ENCODE peak calls at places on chromosome 17, in five cellular contexts. One of them, this sample, is unnamed.

GRCh38 chr17:29949708-29950107 is 8.3 kb downstream of the EFCAB5 start:
- DNase-seq in GM23338: no peak
- DNase-seq in RWPE1: no peak
- DNase-seq in lower lobe of right lung: no peak
- DNase-seq in SK-N-SH: peak
- DNase-seq in this sample: no peak

GRCh38 chr17:17724991-17725852 is 44.0 kb downstream of the RAI1 start:
- DNase-seq in GM23338: peak
- DNase-seq in RWPE1: no peak
- DNase-seq in lower lobe of right lung: no peak
- DNase-seq in SK-N-SH: peak
- DNase-seq in this sample: no peak

GRCh38 chr17:37802712-37803416 is 58.0 kb upstream of the HNF1B start:
- DNase-seq in GM23338: no peak
- DNase-seq in RWPE1: no peak
- DNase-seq in lower lobe of right lung: no peak
- DNase-seq in SK-N-SH: no peak
- DNase-seq in this sample: peak

GRCh38 chr17:37247825-37248224 is 128.0 kb upstream of the C17orf78 start:
- DNase-seq in GM23338: no peak
- DNase-seq in RWPE1: no peak
- DNase-seq in lower lobe of right lung: no peak
- DNase-seq in SK-N-SH: no peak
- DNase-seq in this sample: no peak

GRCh38 chr17:57255776-57256681 is at the start of gene MSI2:
- DNase-seq in GM23338: peak
- DNase-seq in RWPE1: peak
- DNase-seq in lower lobe of right lung: peak
- DNase-seq in SK-N-SH: peak
- DNase-seq in this sample: peak

GRCh38 chr17:80539022-80539421 is 5.6 kb upstream of the RPTOR start:
- DNase-seq in GM23338: peak
- DNase-seq in RWPE1: no peak
- DNase-seq in lower lobe of right lung: no peak
- DNase-seq in SK-N-SH: no peak
- DNase-seq in this sample: no peak

GRCh38 chr17:49527927-49528651 is 33.0 kb downstream of the NGFR start:
- DNase-seq in GM23338: no peak
- DNase-seq in RWPE1: no peak
- DNase-seq in lower lobe of right lung: no peak
- DNase-seq in SK-N-SH: peak
- DNase-seq in this sample: no peak

GRCh38 chr17:78390241-78391050 is 12.0 kb downstream of the PGS1 start:
- DNase-seq in GM23338: peak
- DNase-seq in RWPE1: no peak
- DNase-seq in lower lobe of right lung: no peak
- DNase-seq in SK-N-SH: peak
- DNase-seq in this sample: peak

GRCh38 chr17:76131692-76132573 is 9.1 kb downstream of the FOXJ1 start:
- DNase-seq in GM23338: peak
- DNase-seq in RWPE1: peak
- DNase-seq in lower lobe of right lung: no peak
- DNase-seq in SK-N-SH: no peak
- DNase-seq in this sample: no peak

GRCh38 chr17:46817901-46818209 is 637 bp downstream of the WNT3 start:
- DNase-seq in GM23338: no peak
- DNase-seq in RWPE1: no peak
- DNase-seq in lower lobe of right lung: no peak
- DNase-seq in SK-N-SH: no peak
- DNase-seq in this sample: no peak

GRCh38 chr17:41528959-41529353 is 848 bp upstream of the KRT19 start:
- DNase-seq in GM23338: peak
- DNase-seq in RWPE1: no peak
- DNase-seq in lower lobe of right lung: no peak
- DNase-seq in SK-N-SH: no peak
- DNase-seq in this sample: no peak

GRCh38 chr17:11935734-11936406 is 61.4 kb downstream of the ZNF18 start:
- DNase-seq in GM23338: peak
- DNase-seq in RWPE1: peak
- DNase-seq in lower lobe of right lung: no peak
- DNase-seq in SK-N-SH: peak
- DNase-seq in this sample: peak

GRCh38 chr17:41771389-41772206 is 14.9 kb downstream of the JUP start:
- DNase-seq in GM23338: no peak
- DNase-seq in RWPE1: no peak
- DNase-seq in lower lobe of right lung: no peak
- DNase-seq in SK-N-SH: no peak
- DNase-seq in this sample: no peak

GRCh38 chr17:49575524-49576120 is at the start of gene NXPH3:
- DNase-seq in GM23338: peak
- DNase-seq in RWPE1: peak
- DNase-seq in lower lobe of right lung: peak
- DNase-seq in SK-N-SH: peak
- DNase-seq in this sample: peak

GRCh38 chr17:79316805-79317204 is 242.2 kb downstream of the ENGASE start:
- DNase-seq in GM23338: no peak
- DNase-seq in RWPE1: no peak
- DNase-seq in lower lobe of right lung: no peak
- DNase-seq in SK-N-SH: no peak
- DNase-seq in this sample: no peak

GRCh38 chr17:80362428-80363119 is 52.4 kb upstream of the ENDOV start:
- DNase-seq in GM23338: no peak
- DNase-seq in RWPE1: no peak
- DNase-seq in lower lobe of right lung: no peak
- DNase-seq in SK-N-SH: no peak
- DNase-seq in this sample: peak

GRCh38 chr17:43216369-43216761 is 4.7 kb downstream of the TMEM106A start:
- DNase-seq in GM23338: no peak
- DNase-seq in RWPE1: no peak
- DNase-seq in lower lobe of right lung: no peak
- DNase-seq in SK-N-SH: no peak
- DNase-seq in this sample: no peak

GRCh38 chr17:61488878-61489718 is 36.9 kb downstream of the TBX4 start:
- DNase-seq in GM23338: no peak
- DNase-seq in RWPE1: no peak
- DNase-seq in lower lobe of right lung: no peak
- DNase-seq in SK-N-SH: no peak
- DNase-seq in this sample: no peak

GRCh38 chr17:76793775-76794174 is 55.9 kb downstream of the MFSD11 start:
- DNase-seq in GM23338: peak
- DNase-seq in RWPE1: no peak
- DNase-seq in lower lobe of right lung: no peak
- DNase-seq in SK-N-SH: peak
- DNase-seq in this sample: peak

GRCh38 chr17:68456529-68457167 is 648 bp downstream of the WIPI1 start:
- DNase-seq in GM23338: peak
- DNase-seq in RWPE1: peak
- DNase-seq in lower lobe of right lung: peak
- DNase-seq in SK-N-SH: peak
- DNase-seq in this sample: peak

GRCh38 chr17:50163846-50164696 is 1.7 kb upstream of the SGCA start:
- DNase-seq in GM23338: no peak
- DNase-seq in RWPE1: no peak
- DNase-seq in lower lobe of right lung: no peak
- DNase-seq in SK-N-SH: no peak
- DNase-seq in this sample: no peak

GRCh38 chr17:31313982-31314787 is at the start of gene EVI2B:
- DNase-seq in GM23338: no peak
- DNase-seq in RWPE1: peak
- DNase-seq in lower lobe of right lung: no peak
- DNase-seq in SK-N-SH: no peak
- DNase-seq in this sample: peak

GRCh38 chr17:45912319-45912718 is 18.0 kb downstream of the MAPT start:
- DNase-seq in GM23338: no peak
- DNase-seq in RWPE1: no peak
- DNase-seq in lower lobe of right lung: no peak
- DNase-seq in SK-N-SH: no peak
- DNase-seq in this sample: no peak

GRCh38 chr17:60743812-60744211 is 66.2 kb downstream of the BCAS3 start:
- DNase-seq in GM23338: peak
- DNase-seq in RWPE1: peak
- DNase-seq in lower lobe of right lung: no peak
- DNase-seq in SK-N-SH: no peak
- DNase-seq in this sample: peak

GRCh38 chr17:47852113-47852949 is 1.4 kb upstream of the SP6 start:
- DNase-seq in GM23338: peak
- DNase-seq in RWPE1: no peak
- DNase-seq in lower lobe of right lung: no peak
- DNase-seq in SK-N-SH: no peak
- DNase-seq in this sample: no peak
- TF ChIP-seq CTCF in GM23338: no peak
- TF ChIP-seq CTCF in RWPE1: no peak
- TF ChIP-seq CTCF in lower lobe of right lung: no peak
- TF ChIP-seq CTCF in SK-N-SH: no peak
- TF ChIP-seq CTCF in this sample: no peak

GRCh38 chr17:2373179-2373578 is 27.7 kb downstream of the MNT start:
- DNase-seq in GM23338: no peak
- DNase-seq in RWPE1: no peak
- DNase-seq in lower lobe of right lung: no peak
- DNase-seq in SK-N-SH: no peak
- DNase-seq in this sample: no peak
- H3K27ac ChIP-seq in GM23338: no peak
- H3K27ac ChIP-seq in RWPE1: no peak
- H3K27ac ChIP-seq in lower lobe of right lung: no peak
- H3K27ac ChIP-seq in SK-N-SH: no peak
- H3K27ac ChIP-seq in this sample: no peak

GRCh38 chr17:81701288-81702071 is 1.7 kb upstream of the MRPL12 start:
- DNase-seq in GM23338: no peak
- DNase-seq in RWPE1: peak
- DNase-seq in lower lobe of right lung: no peak
- DNase-seq in SK-N-SH: no peak
- DNase-seq in this sample: no peak

GRCh38 chr17:81700353-81701287 is 2.5 kb upstream of the MRPL12 start:
- DNase-seq in GM23338: no peak
- DNase-seq in RWPE1: no peak
- DNase-seq in lower lobe of right lung: no peak
- DNase-seq in SK-N-SH: no peak
- DNase-seq in this sample: no peak

GRCh38 chr17:81705518-81706231 is 2.5 kb downstream of the MRPL12 start:
- DNase-seq in GM23338: no peak
- DNase-seq in RWPE1: no peak
- DNase-seq in lower lobe of right lung: no peak
- DNase-seq in SK-N-SH: no peak
- DNase-seq in this sample: no peak

GRCh38 chr17:81703747-81704654 is 834 bp downstream of the MRPL12 start:
- DNase-seq in GM23338: no peak
- DNase-seq in RWPE1: no peak
- DNase-seq in lower lobe of right lung: no peak
- DNase-seq in SK-N-SH: no peak
- DNase-seq in this sample: no peak

DNA sequence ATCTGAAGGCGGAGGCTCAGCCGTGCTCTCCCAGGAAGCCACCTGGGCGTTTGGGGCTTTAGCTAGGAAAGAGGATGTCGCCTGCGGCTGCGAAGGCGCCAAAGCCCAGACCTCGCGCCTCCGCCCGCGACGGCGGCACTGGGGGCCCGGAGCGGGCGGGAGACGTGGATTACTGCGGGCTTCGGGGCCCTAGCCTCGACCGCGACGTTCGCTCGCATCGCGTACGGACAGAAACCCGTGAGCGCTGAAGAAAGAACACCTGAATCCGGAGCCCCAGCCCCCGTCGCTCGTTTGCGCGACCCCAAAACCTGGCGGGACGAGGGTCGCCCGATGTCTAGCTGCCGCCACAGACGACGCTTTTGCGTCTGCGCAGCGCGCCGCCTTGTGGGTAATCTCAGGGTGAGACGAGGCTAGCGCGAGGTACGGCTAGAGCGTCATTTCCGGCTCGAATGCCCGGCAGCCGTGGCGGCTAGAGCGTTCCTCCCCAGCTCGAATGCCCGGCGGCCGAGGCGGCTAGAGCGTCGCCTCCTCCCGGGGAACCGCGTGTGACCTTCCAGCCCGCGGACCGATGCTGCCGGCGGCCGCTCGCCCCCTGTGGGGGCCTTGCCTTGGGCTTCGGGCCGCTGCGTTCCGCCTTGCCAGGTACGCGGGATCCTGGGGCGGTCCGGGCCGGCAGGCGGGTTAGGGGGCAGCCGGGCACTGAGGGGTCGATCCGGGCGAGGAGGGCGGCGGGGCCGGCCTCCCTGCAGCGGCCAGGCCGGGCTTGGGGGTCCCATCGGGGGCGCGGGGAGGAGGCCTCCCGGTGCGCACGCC is at the start of gene MRPL12:
- DNase-seq in GM23338: peak
- DNase-seq in RWPE1: peak
- DNase-seq in lower lobe of right lung: peak
- DNase-seq in SK-N-SH: peak
- DNase-seq in this sample: peak
- TF ChIP-seq CTCF in GM23338: no peak
- TF ChIP-seq CTCF in RWPE1: no peak
- TF ChIP-seq CTCF in lower lobe of right lung: peak
- TF ChIP-seq CTCF in SK-N-SH: no peak
- TF ChIP-seq CTCF in this sample: no peak

DNA sequence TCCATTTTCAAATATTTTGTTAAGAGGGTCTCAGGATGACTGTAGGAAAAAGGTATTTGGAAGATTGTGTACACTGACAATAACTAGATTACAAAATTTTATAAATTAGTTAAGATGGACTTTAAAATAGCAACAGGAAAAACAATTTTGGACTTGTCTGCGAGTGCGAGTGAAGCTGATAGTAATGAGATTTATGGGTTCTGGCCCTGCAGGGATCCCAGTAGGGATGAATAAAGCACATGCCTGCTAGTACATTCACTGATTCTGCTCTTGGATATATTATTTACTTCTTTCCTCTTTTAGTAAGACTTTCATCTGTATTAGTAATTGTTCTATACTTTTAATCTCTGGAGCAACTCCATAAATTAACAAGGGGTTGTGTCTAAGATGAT is 28.2 kb downstream of the PRKCA start:
- DNase-seq in GM23338: no peak
- DNase-seq in RWPE1: no peak
- DNase-seq in lower lobe of right lung: no peak
- DNase-seq in SK-N-SH: no peak
- DNase-seq in this sample: no peak
- H3K27ac ChIP-seq in GM23338: no peak
- H3K27ac ChIP-seq in RWPE1: no peak
- H3K27ac ChIP-seq in lower lobe of right lung: no peak
- H3K27ac ChIP-seq in SK-N-SH: peak
- H3K27ac ChIP-seq in this sample: no peak

This sample was measured in fibroblast of lung.